ENCODE peak calls at places on chromosomes 1 and 21, in ten cellular contexts. W is OCI-LY7, Z is heart right ventricle, G is ascending aorta, B is AG10803, X is thoracic aorta, Y is esophagus squamous epithelium, K is H1, O is cardiac fibroblast, A is breast epithelium. T is an unnamed sample.

GRCh38 chr1:113199718-113200455 is 126.9 kb downstream of the LRIG2 start:
- DNase-seq in W (no peak), Z (no peak), G (no peak), B (no peak), X (no peak), Y (no peak), K (no peak), O (peak; percentile 5), A (no peak), T (no peak)

GRCh38 chr1:201925961-201926585 is 20.3 kb downstream of the LMOD1 start:
- DNase-seq in W (no peak), Z (no peak), G (no peak), B (no peak), X (no peak), Y (no peak), K (no peak), O (no peak), A (no peak), T (peak; percentile 28)

GRCh38 chr1:156794506-156795373 is 21.9 kb downstream of the SH2D2A start:
- DNase-seq in W (no peak), Z (no peak), G (no peak), B (no peak), X (no peak), Y (no peak), K (no peak), O (no peak), A (no peak), T (no peak)

GRCh38 chr1:119758584-119758983 is 10.1 kb downstream of the HMGCS2 start:
- DNase-seq in W (no peak), Z (no peak), G (no peak), B (no peak), X (no peak), Y (no peak), K (no peak), O (no peak), A (no peak), T (no peak)

GRCh38 chr1:110544753-110545152 is 25.8 kb upstream of the KCNA10 start:
- DNase-seq in W (no peak), Z (no peak), G (no peak), B (no peak), X (no peak), Y (no peak), K (no peak), O (no peak), A (no peak), T (no peak)

GRCh38 chr1:10155087-10155712 is 55.2 kb upstream of the KIF1B start:
- DNase-seq in W (no peak), Z (no peak), G (no peak), B (peak; percentile 11), X (no peak), Y (no peak), K (no peak), O (no peak), A (no peak), T (no peak)

GRCh38 chr1:17668638-17669175 is 86.4 kb upstream of the ACTL8 start:
- DNase-seq in W (no peak), Z (no peak), G (no peak), B (no peak), X (no peak), Y (no peak), K (no peak), O (no peak), A (no peak), T (no peak)

GRCh38 chr1:45953934-45954333 is 150.5 kb downstream of the MAST2 start:
- DNase-seq in W (no peak), Z (no peak), G (no peak), B (peak; percentile 81), X (no peak), Y (no peak), K (no peak), O (no peak), A (no peak), T (peak; percentile 62)

GRCh38 chr21:35528109-35529042 is 479.3 kb upstream of the RUNX1 start:
- DNase-seq in W (peak; percentile 37), Z (peak; percentile 17), G (no peak), B (no peak), X (no peak), Y (no peak), K (no peak), O (peak; percentile 44), A (no peak), T (peak; percentile 17)

GRCh38 chr1:19645544-19646252 is 1.6 kb downstream of the NBL1 start:
- DNase-seq in W (no peak), Z (no peak), G (no peak), B (peak; percentile 44), X (no peak), Y (no peak), K (peak; percentile 62), O (no peak), A (no peak), T (peak; percentile 27)

GRCh38 chr1:205810448-205811157 is 2.4 kb downstream of the SLC41A1 start:
- DNase-seq in W (peak; percentile 33), Z (no peak), G (no peak), B (no peak), X (no peak), Y (no peak), K (no peak), O (peak; percentile 10), A (no peak), T (peak; percentile 29)

GRCh38 chr1:12565094-12565965 is 52.7 kb downstream of the DHRS3 start:
- DNase-seq in W (no peak), Z (no peak), G (no peak), B (peak; percentile 40), X (no peak), Y (no peak), K (no peak), O (no peak), A (no peak), T (peak; percentile 50)

GRCh38 chr1:99749948-99750347 is 16.5 kb downstream of the FRRS1 start:
- DNase-seq in W (no peak), Z (no peak), G (no peak), B (no peak), X (no peak), Y (no peak), K (no peak), O (no peak), A (no peak), T (no peak)

GRCh38 chr1:186780081-186780480 is 48.7 kb upstream of the PLA2G4A start:
- DNase-seq in W (no peak), Z (no peak), G (no peak), B (no peak), X (no peak), Y (no peak), K (no peak), O (no peak), A (no peak), T (no peak)

GRCh38 chr1:195851804-195852203 is 756.4 kb downstream of the KCNT2 start:
- DNase-seq in W (no peak), Z (no peak), G (no peak), B (no peak), X (no peak), Y (no peak), K (no peak), O (no peak), A (no peak), T (no peak)

GRCh38 chr1:21295059-21295401 is 4.8 kb upstream of the ECE1 start:
- DNase-seq in W (no peak), Z (no peak), G (no peak), B (no peak), X (no peak), Y (no peak), K (no peak), O (peak; percentile 57), A (no peak), T (peak; percentile 55)

GRCh38 chr1:18640228-18641004 is 9.8 kb downstream of the PAX7 start:
- DNase-seq in W (no peak), Z (no peak), G (no peak), B (no peak), X (no peak), Y (no peak), K (peak; percentile 70), O (no peak), A (no peak), T (no peak)

GRCh38 chr1:14142397-14143095 is 442.6 kb downstream of the PRDM2 start:
- DNase-seq in W (no peak), Z (no peak), G (no peak), B (no peak), X (no peak), Y (no peak), K (no peak), O (no peak), A (no peak), T (no peak)

GRCh38 chr1:89935235-89935634 is 59.7 kb upstream of the ZNF326 start:
- DNase-seq in W (no peak), Z (no peak), G (no peak), B (no peak), X (no peak), Y (no peak), K (no peak), O (no peak), A (no peak), T (no peak)

GRCh38 chr1:59759156-59759925 is 55.4 kb upstream of the HOOK1 start:
- DNase-seq in W (peak; percentile 64), Z (peak; percentile 79), G (peak; percentile 18), B (peak; percentile 84), X (peak; percentile 33), Y (peak; percentile 12), K (peak; percentile 84), O (peak; percentile 89), A (peak; percentile 73), T (peak; percentile 91)
- H3K4me3 ChIP-seq in W (peak overlapping the region; percentile 18), Z (peak overlapping the region; percentile 40), G (peak overlapping the region; percentile 51), B (peak overlapping the region; percentile 23), X (peak overlapping the region; percentile 65), Y (no peak overlapping the region), K (no peak overlapping the region), O (no peak overlapping the region), A (no peak overlapping the region), T (no peak overlapping the region)

GRCh38 chr1:94237291-94238226 is at the start of gene ARHGAP29:
- DNase-seq in W (peak; percentile 40), Z (peak; percentile 90), G (peak; percentile 14), B (peak; percentile 65), X (peak; percentile 21), Y (no peak), K (peak; percentile 89), O (peak; percentile 76), A (peak; percentile 85), T (peak; percentile 56)
- TF ChIP-seq CTCF in W (no peak), Z (no peak), G (no peak), B (no peak), X (no peak), Y (peak; percentile 34), K (peak; percentile 11), O (no peak), A (no peak), T (peak; percentile 1)

GRCh38 chr1:32900371-32900955 is 726 bp downstream of the TMEM54 start:
- DNase-seq in W (no peak), Z (no peak), G (no peak), B (no peak), X (no peak), Y (no peak), K (peak; percentile 50), O (no peak), A (no peak), T (no peak)
- H3K4me3 ChIP-seq in W (peak overlapping the region; percentile 60), Z (peak overlapping the region; percentile 65), G (peak overlapping the region; percentile 97), B (peak overlapping the region; percentile 67), X (peak overlapping the region; percentile 89), Y (peak overlapping the region; percentile 71), K (peak overlapping the region; percentile 67), O (peak overlapping the region; percentile 61), A (peak overlapping the region; percentile 52), T (peak overlapping the region; percentile 73)

DNA sequence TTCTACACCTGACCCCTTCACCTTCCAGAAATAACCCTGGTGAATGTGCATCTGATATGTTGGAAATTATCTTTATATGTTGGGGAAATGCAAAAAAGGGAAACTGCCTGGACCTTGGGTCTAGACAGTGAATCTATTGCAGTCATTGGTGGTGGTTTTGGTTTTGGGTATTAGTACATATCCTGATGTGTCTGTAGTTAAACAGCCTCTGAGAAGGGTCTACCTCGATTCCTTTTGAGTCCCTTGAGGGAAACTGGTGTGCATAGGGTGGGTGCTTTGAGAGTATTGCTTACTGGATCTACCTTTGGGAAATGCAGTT is 127.3 kb upstream of the KIAA0040 start:
- DNase-seq in W (peak; percentile 19), Z (no peak), G (no peak), B (no peak), X (no peak), Y (no peak), K (no peak), O (no peak), A (no peak), T (no peak)
- TF ChIP-seq CTCF in W (peak; percentile 52), Z (no peak), G (no peak), B (no peak), X (no peak), Y (no peak), K (no peak), O (no peak), A (no peak), T (no peak)